ENCODE peak calls at places on chromosomes 4 and X, in seven cellular contexts. M is cardiac muscle cell; J is CD4-positive, alpha-beta memory T cell; I is GM23338; H is ovary; O is Peyer's patch; W is lung. B is an unnamed sample. For H3K4me1 and H3K27me3, the result is how much of the 10 kb centered on the place peaks cover.

GRCh38 chr4:14269824-14270223 is 642.3 kb upstream of the BOD1L1 start:
- DNase-seq in M (no peak), J (no peak), I (no peak), H (no peak), O (peak), W (no peak), B (no peak)

GRCh38 chr4:3241905-3242304 is 7.1 kb upstream of the MSANTD1 start:
- DNase-seq in M (no peak), J (no peak), I (no peak), H (peak), O (no peak), W (no peak), B (no peak)

GRCh38 chrX:148161661-148162060 is 180.5 kb downstream of the FMR1NB start:
- DNase-seq in M (no peak), J (no peak), I (no peak), H (no peak), O (no peak), W (no peak), B (no peak)

GRCh38 chr4:121484633-121485032 is 103.8 kb upstream of the QRFPR start:
- DNase-seq in M (peak), J (peak), I (peak), H (no peak), O (no peak), W (no peak), B (no peak)

GRCh38 chrX:27679281-27679680 is 89.1 kb downstream of the DCAF8L2 start:
- DNase-seq in M (no peak), J (no peak), I (no peak), H (no peak), O (no peak), W (no peak), B (no peak)

GRCh38 chr4:8427262-8427661 is 13.3 kb downstream of the ACOX3 start:
- DNase-seq in M (no peak), J (no peak), I (no peak), H (no peak), O (no peak), W (no peak), B (no peak)

GRCh38 chr4:113561758-113562157 is 199.8 kb downstream of the CAMK2D start:
- DNase-seq in M (no peak), J (no peak), I (no peak), H (no peak), O (no peak), W (no peak), B (no peak)

GRCh38 chr4:35125995-35126712 is 1118.2 kb downstream of the ARAP2 start:
- DNase-seq in M (peak), J (no peak), I (no peak), H (no peak), O (no peak), W (no peak), B (no peak)

GRCh38 chrX:138748480-138748879 is 37.0 kb upstream of the FGF13 start:
- DNase-seq in M (peak), J (no peak), I (peak), H (no peak), O (no peak), W (no peak), B (no peak)

GRCh38 chr4:188887905-188888304 is 748.7 kb downstream of the TRIML1 start:
- DNase-seq in M (no peak), J (no peak), I (no peak), H (no peak), O (no peak), W (no peak), B (no peak)

GRCh38 chrX:53438174-53438831 is 4.1 kb upstream of the HSD17B10 start:
- DNase-seq in M (no peak), J (no peak), I (no peak), H (no peak), O (no peak), W (no peak), B (no peak)

GRCh38 chrX:135345328-135345645 is 36.0 kb downstream of the ETDC start:
- DNase-seq in M (no peak), J (no peak), I (no peak), H (peak), O (no peak), W (no peak), B (no peak)

GRCh38 chr4:105140684-105141490 is 5.8 kb upstream of the TET2 start:
- DNase-seq in M (peak), J (peak), I (peak), H (no peak), O (peak), W (no peak), B (no peak)

GRCh38 chr4:118997601-118998000 is 108.9 kb downstream of the SYNPO2 start:
- DNase-seq in M (peak), J (no peak), I (no peak), H (no peak), O (no peak), W (no peak), B (peak)

GRCh38 chr4:14513471-14513870 is 488.8 kb upstream of the CPEB2 start:
- DNase-seq in M (no peak), J (no peak), I (no peak), H (no peak), O (no peak), W (no peak), B (no peak)

GRCh38 chr4:2827071-2827873 is 16.4 kb upstream of the ADD1 start:
- DNase-seq in M (no peak), J (no peak), I (no peak), H (peak), O (peak), W (no peak), B (no peak)

GRCh38 chr4:158319880-158320279 is 109.6 kb downstream of the TMEM144 start:
- DNase-seq in M (no peak), J (no peak), I (no peak), H (no peak), O (no peak), W (no peak), B (no peak)
- H3K4me1 ChIP-seq in M (under half), J (under half), I (under half), H (under half), O (under half), W (under half), B (under half)

GRCh38 chr4:1553365-1553764 is 130.7 kb downstream of the FAM53A start:
- DNase-seq in M (no peak), J (no peak), I (no peak), H (no peak), O (no peak), W (no peak), B (no peak)

GRCh38 chr4:1556541-1557220 is 127.4 kb downstream of the FAM53A start:
- DNase-seq in M (no peak), J (no peak), I (peak), H (no peak), O (no peak), W (no peak), B (no peak)

GRCh38 chr4:1554246-1554875 is 129.8 kb downstream of the FAM53A start:
- DNase-seq in M (no peak), J (no peak), I (no peak), H (no peak), O (no peak), W (no peak), B (no peak)

GRCh38 chr4:1557221-1557597 is 126.9 kb downstream of the FAM53A start:
- DNase-seq in M (no peak), J (no peak), I (no peak), H (no peak), O (no peak), W (no peak), B (no peak)

DNA sequence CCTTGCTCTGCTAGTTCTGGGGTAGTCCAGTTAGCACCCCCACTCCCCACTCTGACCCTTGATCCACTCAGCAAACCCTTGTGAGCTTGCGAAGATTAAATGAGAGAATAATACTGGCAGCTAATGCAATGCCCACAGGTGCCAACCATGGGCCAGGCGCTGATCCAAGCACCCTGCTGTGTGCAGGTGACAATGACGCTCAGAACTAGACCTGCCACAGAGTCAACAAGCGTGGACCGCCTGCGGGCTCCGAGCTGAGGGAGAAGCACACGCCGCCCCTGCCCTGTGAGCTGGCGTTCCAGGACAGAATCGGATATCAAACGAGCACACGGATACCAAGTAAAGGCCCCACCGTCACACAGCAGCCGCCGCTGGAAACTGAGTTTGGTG is 129.2 kb downstream of the FAM53A start:
- DNase-seq in M (no peak), J (no peak), I (no peak), H (no peak), O (no peak), W (no peak), B (no peak)
- H3K27me3 ChIP-seq in M (under half), J (under half), I (under half), H (under half), O (under half), W (under half), B (under half)

GRCh38 chr4:159273841-159274240 is 171.0 kb downstream of the RAPGEF2 start:
- DNase-seq in M (no peak), J (no peak), I (no peak), H (no peak), O (no peak), W (no peak), B (no peak)
- H3K4me1 ChIP-seq in M (under half), J (under half), I (under half), H (under half), O (under half), W (under half), B (under half)

GRCh38 chr4:41882622-41883347 is 52.4 kb upstream of the TMEM33 start:
- DNase-seq in M (peak), J (peak), I (peak), H (no peak), O (peak), W (no peak), B (no peak)

GRCh38 chr4:41880022-41880837 is 55.0 kb upstream of the TMEM33 start:
- DNase-seq in M (no peak), J (no peak), I (peak), H (no peak), O (no peak), W (no peak), B (no peak)

GRCh38 chr4:41881931-41882621 is 53.2 kb upstream of the TMEM33 start:
- DNase-seq in M (no peak), J (no peak), I (peak), H (no peak), O (no peak), W (no peak), B (no peak)

GRCh38 chr4:41879552-41879951 is 55.7 kb upstream of the TMEM33 start:
- DNase-seq in M (no peak), J (no peak), I (no peak), H (no peak), O (no peak), W (no peak), B (no peak)

GRCh38 chr4:41880840-41881831 is 54.1 kb upstream of the TMEM33 start:
- DNase-seq in M (no peak), J (no peak), I (peak), H (no peak), O (no peak), W (no peak), B (no peak)
- H3K27me3 ChIP-seq in M (half or more), J (under half), I (half or more), H (under half), O (under half), W (under half), B (under half)